ENCODE peak calls at places on chromosomes 16 and 17, in five cellular contexts. G is IMR-90, C is neuronal stem cell, D is H9, A is mesenchymal stem cell. I is an unnamed sample.

GRCh38 chr17:74921045-74921681 is 1.9 kb downstream of the USH1G start:
- DNase-seq in G (no peak), C (no peak), D (peak; percentile 55), A (no peak), I (no peak)

GRCh38 chr17:81314410-81315169 is 19.5 kb upstream of the SLC38A10 start:
- DNase-seq in G (no peak), C (no peak), D (no peak), A (no peak), I (no peak)

GRCh38 chr17:55163408-55163807 is 101.4 kb upstream of the HLF start:
- DNase-seq in G (no peak), C (no peak), D (no peak), A (no peak), I (no peak)

GRCh38 chr17:45043813-45044540 is 7.5 kb downstream of the DCAKD start:
- DNase-seq in G (no peak), C (no peak), D (peak; percentile 58), A (no peak), I (no peak)

GRCh38 chr17:66716236-66717026 is 118.5 kb upstream of the CACNG5 start:
- DNase-seq in G (peak; percentile 21), C (no peak), D (peak; percentile 36), A (no peak), I (no peak)

GRCh38 chr17:32492648-32493289 is 6.0 kb downstream of the CDK5R1 start:
- DNase-seq in G (no peak), C (no peak), D (no peak), A (no peak), I (no peak)

GRCh38 chr17:79050591-79050990 is 24.0 kb upstream of the ENGASE start:
- DNase-seq in G (no peak), C (no peak), D (no peak), A (no peak), I (no peak)

GRCh38 chr17:81191116-81191515 is 25.1 kb upstream of the AATK start:
- DNase-seq in G (no peak), C (no peak), D (no peak), A (no peak), I (no peak)

DNA sequence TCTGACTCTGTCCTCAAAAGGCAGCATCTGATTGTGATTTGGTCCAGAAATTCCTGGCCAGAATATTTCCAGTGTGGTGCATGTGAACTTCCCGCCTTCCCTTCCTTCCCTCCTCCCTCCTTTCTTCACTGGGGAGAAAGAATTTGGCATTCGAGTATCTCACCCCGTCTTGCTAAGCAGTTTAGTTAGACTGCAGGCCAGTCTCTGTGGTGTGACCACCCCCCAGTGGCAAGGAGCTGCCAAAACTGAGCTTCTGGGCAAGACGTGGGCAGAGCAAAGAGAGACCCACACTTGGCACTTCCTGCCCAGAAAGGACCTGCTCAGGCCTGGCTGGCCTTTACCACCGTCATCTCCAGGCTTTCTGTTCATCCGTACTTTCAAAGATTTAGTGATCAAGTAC is 36.4 kb downstream of the SNX20 start:
- DNase-seq in G (no peak), C (no peak), D (peak; percentile 54), A (no peak), I (peak; percentile 27)
- H4K8ac ChIP-seq in G (no peak overlapping the region), C (no peak overlapping the region), D (no peak overlapping the region), A (no peak overlapping the region), I (no peak overlapping the region)

GRCh38 chr16:17231972-17232371 is 238.8 kb downstream of the XYLT1 start:
- DNase-seq in G (no peak), C (no peak), D (no peak), A (no peak), I (no peak)
- H3K27ac ChIP-seq in G (no peak overlapping the region), C (no peak overlapping the region), D (no peak overlapping the region), A (no peak overlapping the region), I (no peak overlapping the region)

GRCh38 chr16:58047557-58048348 is 22.2 kb downstream of the MMP15 start:
- DNase-seq in G (no peak), C (no peak), D (peak; percentile 61), A (no peak), I (no peak)
- H4K8ac ChIP-seq in G (no peak overlapping the region), C (peak overlapping the region; percentile 5), D (no peak overlapping the region), A (no peak overlapping the region), I (peak overlapping the region; percentile 78)

GRCh38 chr17:5510776-5511175 is 24.4 kb downstream of the MIS12 start:
- DNase-seq in G (no peak), C (no peak), D (peak; percentile 19), A (no peak), I (no peak)

GRCh38 chr17:5508855-5509254 is 22.5 kb downstream of the MIS12 start:
- DNase-seq in G (peak; percentile 79), C (peak; percentile 66), D (peak; percentile 77), A (peak; percentile 51), I (peak; percentile 61)

GRCh38 chr17:5513610-5514009 is 27.2 kb downstream of the MIS12 start:
- DNase-seq in G (no peak), C (no peak), D (no peak), A (no peak), I (no peak)

GRCh38 chr17:5506307-5506706 is 19.9 kb downstream of the MIS12 start:
- DNase-seq in G (no peak), C (no peak), D (no peak), A (no peak), I (peak; percentile 56)

GRCh38 chr17:5509482-5509881 is 23.1 kb downstream of the MIS12 start:
- DNase-seq in G (peak; percentile 92), C (no peak), D (peak; percentile 12), A (peak; percentile 61), I (no peak)
- H3K27ac ChIP-seq in G (peak overlapping the region; percentile 93), C (peak overlapping the region; percentile 44), D (no peak overlapping the region), A (no peak overlapping the region), I (no peak overlapping the region)

GRCh38 chr16:47142469-47143328 is 1.0 kb downstream of the NETO2 start:
- DNase-seq in G (peak; percentile 44), C (peak; percentile 46), D (peak; percentile 32), A (peak; percentile 66), I (peak; percentile 74)

GRCh38 chr16:47141773-47142468 is 1.8 kb downstream of the NETO2 start:
- DNase-seq in G (peak; percentile 83), C (peak; percentile 79), D (peak; percentile 94), A (peak; percentile 89), I (peak; percentile 92)

GRCh38 chr16:47143677-47144558 is at the start of gene NETO2:
- DNase-seq in G (peak; percentile 56), C (peak; percentile 52), D (peak; percentile 75), A (peak; percentile 66), I (peak; percentile 60)

GRCh38 chr16:47144559-47144877 is 773 bp upstream of the NETO2 start:
- DNase-seq in G (no peak), C (no peak), D (no peak), A (no peak), I (no peak)

GRCh38 chr16:47143329-47143676 is 442 bp downstream of the NETO2 start:
- DNase-seq in G (peak; percentile 63), C (peak; percentile 78), D (peak; percentile 82), A (peak; percentile 69), I (peak; percentile 38)
- H4K8ac ChIP-seq in G (no peak overlapping the region), C (no peak overlapping the region), D (no peak overlapping the region), A (peak overlapping the region; percentile 50), I (peak overlapping the region; percentile 61)

GRCh38 chr17:50559674-50560184 is 786 bp upstream of the CACNA1G start:
- DNase-seq in G (peak; percentile 5), C (no peak), D (peak; percentile 98), A (peak; percentile 51), I (peak; percentile 12)
- H3K27ac ChIP-seq in G (no peak overlapping the region), C (no peak overlapping the region), D (no peak overlapping the region), A (no peak overlapping the region), I (no peak overlapping the region)

GRCh38 chr17:67779098-67779672 is 46.1 kb upstream of the BPTF start:
- DNase-seq in G (peak; percentile 61), C (peak; percentile 20), D (peak; percentile 88), A (peak; percentile 27), I (no peak)
- H4K8ac ChIP-seq in G (no peak overlapping the region), C (no peak overlapping the region), D (no peak overlapping the region), A (peak overlapping the region; percentile 19), I (no peak overlapping the region)